ENCODE peak calls at places on chromosomes 16 and 17, in five cellular contexts. M is fibroblast of the conjunctiva; L is stimulated activated CD8-positive, alpha-beta memory T cell treated with anti-CD3 and anti-CD28 coated beads, Interleukin-7, amount 100 ng/mL, for 1 hour; N is natural killer cell; Y is CD4-positive, CD25-positive, alpha-beta regulatory T cell. E is an unnamed sample.

GRCh38 chr16:83013071-83013470 is 386.3 kb downstream of the CDH13 start:
- DNase-seq in M (no peak), L (no peak), N (no peak), Y (no peak), E (no peak)

GRCh38 chr17:5879424-5879823 is 190.8 kb upstream of the WSCD1 start:
- DNase-seq in M (no peak), L (no peak), N (no peak), Y (no peak), E (no peak)

GRCh38 chr17:34974794-34975428 is 5.4 kb upstream of the LIG3 start:
- DNase-seq in M (no peak), L (no peak), N (no peak), Y (no peak), E (no peak)

GRCh38 chr17:7001562-7001961 is 5.7 kb downstream of the ALOX12 start:
- DNase-seq in M (peak), L (no peak), N (no peak), Y (peak), E (peak)

GRCh38 chr17:59001158-59001814 is 105.4 kb downstream of the TRIM37 start:
- DNase-seq in M (no peak), L (peak), N (peak), Y (peak), E (peak)

GRCh38 chr16:35409503-35409902 is 1950.1 kb downstream of the TP53TG3F start:
- DNase-seq in M (no peak), L (no peak), N (no peak), Y (no peak), E (peak)

GRCh38 chr17:44235583-44235936 is 16.1 kb upstream of the UBTF start:
- DNase-seq in M (no peak), L (no peak), N (no peak), Y (no peak), E (peak)

GRCh38 chr17:57706761-57707160 is 38.3 kb downstream of the CCDC182 start:
- DNase-seq in M (no peak), L (no peak), N (no peak), Y (no peak), E (no peak)

GRCh38 chr16:85917012-85917411 is 18.1 kb downstream of the IRF8 start:
- DNase-seq in M (no peak), L (no peak), N (no peak), Y (no peak), E (no peak)

GRCh38 chr17:54530398-54530797 is 370.3 kb upstream of the TOM1L1 start:
- DNase-seq in M (no peak), L (no peak), N (no peak), Y (no peak), E (no peak)

GRCh38 chr16:6643083-6643686 is 689.5 kb upstream of the RBFOX1 start:
- DNase-seq in M (peak), L (peak), N (peak), Y (peak), E (peak)

GRCh38 chr16:28258571-28258970 is 33.8 kb upstream of the SBK1 start:
- DNase-seq in M (no peak), L (no peak), N (no peak), Y (no peak), E (no peak)

E was measured in fibroblast of mammary gland.